ENCODE peak calls at places on chromosomes 11 and 22, in eight cellular contexts. W is A549, L is epithelial cell of prostate, J is HCT116, S is neural progenitor cell, F is caudate nucleus, Y is hepatocyte, G is psoas muscle. U is an unnamed sample.

GRCh38 chr11:57397394-57397990 is 7.0 kb upstream of the PRG2 start:
- DNase-seq in S (no peak), Y (no peak), F (no peak), G (no peak), L (no peak), J (no peak), W (no peak), U (no peak)

GRCh38 chr11:94623120-94623735 is 56.1 kb downstream of the PIWIL4 start:
- DNase-seq in W (peak), J (peak), S (peak), F (no peak), Y (peak), G (no peak), L (peak), U (peak)

GRCh38 chr22:19477321-19478085 is 1.5 kb downstream of the UFD1 start:
- DNase-seq in J (no peak), L (no peak), S (no peak), G (no peak), Y (no peak), F (no peak), W (no peak), U (no peak)

GRCh38 chr22:30790366-30790765 is 95.7 kb downstream of the OSBP2 start:
- DNase-seq in J (no peak), L (no peak), W (no peak), Y (no peak), F (no peak), G (no peak), S (no peak), U (no peak)

GRCh38 chr22:30488121-30488520 is 16.3 kb upstream of the SEC14L3 start:
- DNase-seq in L (no peak), F (no peak), S (no peak), G (no peak), W (no peak), J (no peak), Y (no peak), U (no peak)

GRCh38 chr11:85725510-85726258 is 39.7 kb upstream of the CCDC89 start:
- DNase-seq in S (no peak), G (no peak), W (peak), J (peak), F (no peak), L (no peak), Y (peak), U (peak)

GRCh38 chr11:132054822-132055221 is 684.4 kb downstream of the NTM start:
- DNase-seq in Y (no peak), G (no peak), L (peak), J (no peak), S (no peak), F (no peak), W (no peak), U (peak)

GRCh38 chr22:20815477-20816050 is 41.7 kb downstream of the SERPIND1 start:
- DNase-seq in W (no peak), G (no peak), L (no peak), F (no peak), Y (no peak), J (no peak), S (no peak), U (no peak)

GRCh38 chr11:111352235-111352746 is 26.8 kb downstream of the POU2AF1 start:
- DNase-seq in W (no peak), S (no peak), Y (no peak), L (no peak), G (no peak), J (no peak), F (no peak), U (no peak)

GRCh38 chr11:64246874-64247728 is at the start of gene PPP1R14B:
- DNase-seq in S (peak), G (peak), W (peak), L (no peak), Y (peak), F (peak), J (no peak), U (peak)

DNA sequence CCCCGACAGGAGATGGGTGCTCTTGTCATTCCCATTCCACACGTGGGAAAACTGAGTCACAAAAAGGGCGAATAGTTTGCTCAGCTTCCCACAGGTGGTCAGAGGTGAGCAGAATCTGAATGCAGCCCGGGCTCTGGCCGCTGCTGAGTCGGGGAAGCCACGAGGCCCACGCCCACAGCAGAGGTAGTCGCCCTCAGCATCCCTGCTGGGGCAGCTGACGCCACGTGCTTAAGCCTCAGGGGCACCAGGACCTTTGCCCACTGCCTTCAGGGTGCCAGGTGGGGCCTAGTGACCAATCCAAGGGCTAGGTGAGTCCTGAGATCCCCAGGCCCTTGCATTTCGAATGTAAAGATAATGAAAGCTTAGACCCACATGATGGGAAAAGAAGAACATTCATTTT is 24.2 kb upstream of the ARFGAP3 start:
- DNase-seq in G (no peak), L (no peak), F (no peak), W (no peak), J (no peak), Y (no peak), S (no peak), U (no peak)
- H3K27ac ChIP-seq in G (peak), L (no peak), F (no peak), W (no peak), J (no peak), Y (no peak), S (no peak), U (no peak)

GRCh38 chr11:72783144-72783910 is 10.5 kb downstream of the STARD10 start:
- DNase-seq in G (peak), J (no peak), S (peak), W (no peak), L (no peak), F (no peak), Y (no peak), U (no peak)

GRCh38 chr11:72781313-72782080 is 12.3 kb downstream of the STARD10 start:
- DNase-seq in G (peak), J (no peak), S (peak), F (no peak), W (no peak), L (no peak), Y (peak), U (no peak)

GRCh38 chr11:72780291-72781062 is 13.4 kb downstream of the STARD10 start:
- DNase-seq in W (no peak), J (no peak), L (no peak), G (no peak), Y (no peak), F (no peak), S (peak), U (peak)

GRCh38 chr11:72781063-72781312 is 12.9 kb downstream of the STARD10 start:
- DNase-seq in G (no peak), L (no peak), S (no peak), Y (peak), J (no peak), W (no peak), F (no peak), U (peak)

GRCh38 chr11:72782081-72782920 is 11.5 kb downstream of the STARD10 start:
- DNase-seq in L (no peak), J (no peak), Y (peak), F (no peak), W (no peak), G (peak), S (peak), U (peak)
- H3K27ac ChIP-seq in L (no peak), J (peak), Y (peak), F (peak), W (peak), G (no peak), S (no peak), U (no peak)

GRCh38 chr11:125164422-125165110 is at the start of gene PKNOX2:
- DNase-seq in J (peak), G (peak), F (peak), W (peak), L (no peak), S (peak), Y (peak), U (no peak)
- H3K27ac ChIP-seq in J (no peak), G (peak), F (peak), W (no peak), L (no peak), S (no peak), Y (peak), U (no peak)

GRCh38 chr11:36102868-36103267 is 159.0 kb downstream of the LDLRAD3 start:
- DNase-seq in L (no peak), S (no peak), F (no peak), W (no peak), G (no peak), J (no peak), Y (no peak), U (no peak)

GRCh38 chr11:36105743-36106581 is 162.1 kb downstream of the LDLRAD3 start:
- DNase-seq in J (no peak), G (no peak), S (no peak), W (no peak), L (no peak), Y (no peak), F (no peak), U (no peak)

GRCh38 chr11:36104660-36104992 is 160.8 kb downstream of the LDLRAD3 start:
- DNase-seq in Y (no peak), S (no peak), F (no peak), J (no peak), L (no peak), W (no peak), G (no peak), U (no peak)

GRCh38 chr11:36101466-36101865 is 157.6 kb downstream of the LDLRAD3 start:
- DNase-seq in G (no peak), W (no peak), S (no peak), Y (no peak), J (no peak), F (no peak), L (no peak), U (no peak)

GRCh38 chr11:36103933-36104530 is 160.2 kb downstream of the LDLRAD3 start:
- DNase-seq in L (no peak), Y (no peak), S (no peak), G (no peak), J (no peak), W (no peak), F (no peak), U (no peak)
- H3K27ac ChIP-seq in L (no peak), Y (no peak), S (peak), G (no peak), J (no peak), W (no peak), F (no peak), U (no peak)

DNA sequence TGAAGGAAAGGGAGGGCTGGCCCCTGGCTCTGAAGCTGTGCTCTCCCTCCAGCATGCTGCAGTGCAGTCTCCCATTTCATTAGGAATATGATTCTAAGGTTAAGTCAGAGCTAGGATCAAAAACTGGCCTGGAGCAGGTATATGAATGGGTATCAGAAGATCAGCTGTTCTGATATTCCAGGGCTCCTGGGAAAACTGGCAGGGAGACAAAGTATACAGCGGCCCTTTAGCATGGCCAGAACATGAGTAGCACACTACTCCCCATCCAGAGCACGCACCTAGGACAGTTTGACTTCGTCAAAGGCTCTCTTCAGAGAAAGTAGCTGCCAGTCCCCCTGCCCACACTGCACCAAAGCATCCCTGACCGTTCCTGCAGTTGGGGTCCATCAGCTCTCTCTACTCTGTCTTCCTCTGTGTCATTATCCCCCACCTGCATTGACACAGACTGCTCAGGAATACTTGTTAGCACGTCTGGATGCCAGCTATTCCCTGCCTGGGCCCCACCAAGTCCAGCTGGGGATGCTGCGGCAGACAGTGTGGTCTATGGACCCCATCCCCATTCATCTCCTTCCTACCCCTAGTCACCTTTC is 4.0 kb upstream of the FCHSD2 start:
- DNase-seq in F (no peak), Y (no peak), G (no peak), L (no peak), W (no peak), S (no peak), J (no peak), U (no peak)
- H3K27ac ChIP-seq in F (no peak), Y (no peak), G (peak), L (no peak), W (no peak), S (no peak), J (no peak), U (no peak)

DNA sequence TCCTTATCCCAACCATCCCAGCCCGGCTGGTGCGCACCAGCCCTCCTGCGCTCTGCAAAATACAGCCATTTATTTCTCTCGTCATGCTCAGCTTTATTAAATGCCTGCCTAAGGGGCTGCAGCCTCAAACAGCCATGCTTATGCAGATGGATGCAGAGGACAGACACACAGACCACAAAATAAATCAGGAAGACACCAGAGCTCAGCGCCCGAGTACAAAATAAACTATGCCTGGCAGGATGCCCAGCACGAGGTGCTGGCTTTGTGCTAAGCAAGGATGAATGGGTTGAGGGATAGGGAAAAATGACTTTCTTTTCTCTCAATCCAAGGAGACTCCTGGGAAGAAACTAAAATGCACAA is 70.5 kb downstream of the RPUSD4 start:
- DNase-seq in Y (peak), G (peak), J (no peak), S (no peak), W (no peak), L (no peak), F (no peak), U (peak)
- H3K27ac ChIP-seq in Y (peak), G (no peak), J (no peak), S (no peak), W (no peak), L (no peak), F (no peak), U (no peak)

GRCh38 chr22:45332001-45332400 is 22.3 kb downstream of the FAM118A start:
- DNase-seq in F (no peak), S (no peak), G (no peak), Y (no peak), W (no peak), J (no peak), L (no peak), U (no peak)

GRCh38 chr22:45329536-45329936 is 19.8 kb downstream of the FAM118A start:
- DNase-seq in Y (no peak), L (no peak), F (no peak), W (no peak), G (peak), J (no peak), S (no peak), U (no peak)

GRCh38 chr22:45328822-45329535 is 19.2 kb downstream of the FAM118A start:
- DNase-seq in G (peak), J (no peak), L (no peak), Y (no peak), S (no peak), W (no peak), F (no peak), U (no peak)

GRCh38 chr22:45330548-45330947 is 20.8 kb downstream of the FAM118A start:
- DNase-seq in W (no peak), S (no peak), G (no peak), Y (no peak), L (no peak), F (no peak), J (no peak), U (no peak)

DNA sequence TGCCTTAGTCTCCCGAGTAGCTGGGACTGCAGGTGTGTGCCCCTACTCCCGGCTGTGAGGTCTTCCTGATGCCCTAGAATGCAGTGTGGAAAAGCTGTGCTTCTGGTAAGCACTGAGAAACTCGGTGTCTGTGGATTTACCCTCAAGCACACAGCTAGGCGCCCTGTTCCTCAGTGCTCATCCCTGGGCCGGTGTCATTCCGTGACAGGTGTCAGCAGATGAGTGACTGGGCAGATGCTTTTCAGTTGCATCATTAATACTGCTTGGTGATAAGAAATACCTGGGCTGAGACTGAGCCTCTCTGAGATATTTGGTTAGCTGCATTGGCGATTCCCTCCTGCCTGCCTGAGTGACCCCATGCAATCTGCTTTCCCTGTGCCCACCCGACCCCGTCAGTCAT is 21.8 kb downstream of the FAM118A start:
- DNase-seq in W (no peak), J (no peak), S (no peak), Y (no peak), F (no peak), G (no peak), L (no peak), U (no peak)
- H3K27ac ChIP-seq in W (no peak), J (no peak), S (no peak), Y (no peak), F (no peak), G (peak), L (no peak), U (no peak)

GRCh38 chr11:117076941-117077659 is 21.1 kb downstream of the SIK3 start:
- DNase-seq in J (no peak), Y (peak), F (no peak), W (no peak), G (no peak), L (no peak), S (no peak), U (no peak)
- H3K27ac ChIP-seq in J (no peak), Y (peak), F (peak), W (no peak), G (peak), L (no peak), S (peak), U (no peak)

DNA sequence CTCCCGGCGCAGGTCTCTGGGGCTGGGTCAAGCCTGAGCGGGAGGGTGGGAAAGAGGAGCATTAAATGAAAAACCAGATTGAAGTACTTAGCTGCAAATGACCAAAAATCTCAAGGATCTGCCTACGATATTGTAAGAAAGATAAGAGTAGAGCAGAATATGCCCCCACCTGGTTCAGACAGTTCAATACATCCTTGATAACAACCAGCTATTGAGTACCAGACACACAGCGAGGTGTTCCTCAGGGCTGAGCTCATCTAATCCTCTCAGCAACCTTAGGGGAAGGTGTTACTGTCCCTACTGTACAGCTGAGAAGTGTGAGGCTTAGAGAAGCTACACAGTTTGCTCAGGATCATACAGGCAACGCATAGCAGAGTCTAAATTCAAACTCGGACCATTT is 27.4 kb upstream of the HMGXB4 start:
- DNase-seq in J (no peak), S (no peak), G (no peak), W (no peak), Y (no peak), L (no peak), F (no peak), U (no peak)
- H3K27ac ChIP-seq in J (no peak), S (no peak), G (no peak), W (no peak), Y (no peak), L (no peak), F (no peak), U (no peak)

GRCh38 chr11:92268546-92268945 is 43.9 kb downstream of the FAT3 start:
- DNase-seq in J (no peak), G (no peak), L (no peak), W (no peak), Y (no peak), S (no peak), F (no peak), U (no peak)

GRCh38 chr11:92269021-92269420 is 44.4 kb downstream of the FAT3 start:
- DNase-seq in L (no peak), Y (peak), F (no peak), J (no peak), S (no peak), G (no peak), W (peak), U (peak)

GRCh38 chr11:92267968-92268367 is 43.4 kb downstream of the FAT3 start:
- DNase-seq in Y (no peak), S (no peak), L (no peak), G (no peak), J (no peak), F (no peak), W (no peak), U (no peak)

GRCh38 chr11:92269841-92270240 is 45.2 kb downstream of the FAT3 start:
- DNase-seq in J (no peak), F (no peak), Y (no peak), S (no peak), W (no peak), G (no peak), L (no peak), U (no peak)

DNA sequence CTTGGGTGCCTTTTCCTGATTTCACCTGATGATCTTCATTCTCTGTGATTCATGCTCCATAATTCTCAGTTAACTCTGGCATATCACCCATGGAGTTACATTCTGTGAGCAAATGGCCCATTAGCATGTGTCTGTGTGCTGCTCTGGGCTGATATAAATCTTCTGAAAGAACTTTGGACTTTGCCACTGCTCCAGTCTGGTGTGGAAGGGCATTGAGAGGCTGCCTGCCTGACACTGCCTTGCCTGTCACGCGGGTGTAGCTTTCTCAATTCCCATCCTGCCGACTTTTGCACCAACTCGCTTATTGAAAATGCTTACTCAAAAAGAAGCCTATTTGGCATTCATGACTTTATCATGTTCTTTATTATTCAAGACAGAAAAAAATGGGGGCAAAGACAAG is 42.2 kb downstream of the FAT3 start:
- DNase-seq in F (no peak), J (no peak), S (no peak), W (no peak), G (no peak), L (no peak), Y (peak), U (no peak)
- H3K27ac ChIP-seq in F (no peak), J (no peak), S (no peak), W (no peak), G (no peak), L (no peak), Y (peak), U (no peak)